ENCODE peak calls at places on chromosomes 2 and 18, in nine cellular contexts. One of them, this sample, is unnamed.

GRCh38 chr2:38301340-38301968 is 75.6 kb downstream of the ATL2 start:
- DNase-seq in uterus: no peak
- DNase-seq in body of pancreas: no peak
- DNase-seq in Peyer's patch: no peak
- DNase-seq in stomach: peak; percentile 39
- DNase-seq in GM12878: peak; percentile 48
- DNase-seq in H1: no peak
- DNase-seq in IMR-90: no peak
- DNase-seq in heart left ventricle: no peak
- DNase-seq in this sample: no peak

GRCh38 chr2:71647346-71647745 is 194.0 kb downstream of the DYSF start:
- DNase-seq in H1: no peak
- DNase-seq in uterus: no peak
- DNase-seq in GM12878: no peak
- DNase-seq in heart left ventricle: no peak
- DNase-seq in body of pancreas: no peak
- DNase-seq in stomach: no peak
- DNase-seq in Peyer's patch: no peak
- DNase-seq in IMR-90: no peak
- DNase-seq in this sample: no peak

GRCh38 chr2:40034198-40034597 is 255.1 kb upstream of the THUMPD2 start:
- DNase-seq in uterus: no peak
- DNase-seq in Peyer's patch: no peak
- DNase-seq in IMR-90: peak; percentile 97
- DNase-seq in stomach: no peak
- DNase-seq in GM12878: no peak
- DNase-seq in heart left ventricle: no peak
- DNase-seq in H1: no peak
- DNase-seq in body of pancreas: no peak
- DNase-seq in this sample: no peak

GRCh38 chr2:19667085-19667484 is 234.7 kb downstream of the TTC32 start:
- DNase-seq in uterus: no peak
- DNase-seq in body of pancreas: no peak
- DNase-seq in H1: no peak
- DNase-seq in IMR-90: peak; percentile 59
- DNase-seq in stomach: no peak
- DNase-seq in GM12878: no peak
- DNase-seq in Peyer's patch: no peak
- DNase-seq in heart left ventricle: no peak
- DNase-seq in this sample: no peak

GRCh38 chr18:42706618-42707017 is 408.9 kb downstream of the RIT2 start:
- DNase-seq in body of pancreas: peak; percentile 8
- DNase-seq in IMR-90: no peak
- DNase-seq in uterus: no peak
- DNase-seq in Peyer's patch: no peak
- DNase-seq in heart left ventricle: no peak
- DNase-seq in stomach: no peak
- DNase-seq in GM12878: no peak
- DNase-seq in H1: no peak
- DNase-seq in this sample: peak; percentile 76

GRCh38 chr18:24466766-24467165 is 6.3 kb downstream of the HRH4 start:
- DNase-seq in stomach: no peak
- DNase-seq in H1: no peak
- DNase-seq in uterus: no peak
- DNase-seq in GM12878: no peak
- DNase-seq in heart left ventricle: no peak
- DNase-seq in body of pancreas: no peak
- DNase-seq in IMR-90: no peak
- DNase-seq in Peyer's patch: no peak
- DNase-seq in this sample: no peak

GRCh38 chr2:130896813-130897212 is 60.1 kb downstream of the ARHGEF4 start:
- DNase-seq in IMR-90: no peak
- DNase-seq in Peyer's patch: no peak
- DNase-seq in H1: no peak
- DNase-seq in uterus: no peak
- DNase-seq in GM12878: no peak
- DNase-seq in body of pancreas: no peak
- DNase-seq in heart left ventricle: no peak
- DNase-seq in stomach: no peak
- DNase-seq in this sample: no peak

GRCh38 chr2:8277921-8278571 is 403.8 kb upstream of the ID2 start:
- DNase-seq in stomach: no peak
- DNase-seq in H1: no peak
- DNase-seq in heart left ventricle: no peak
- DNase-seq in Peyer's patch: no peak
- DNase-seq in GM12878: peak; percentile 56
- DNase-seq in uterus: no peak
- DNase-seq in IMR-90: no peak
- DNase-seq in body of pancreas: no peak
- DNase-seq in this sample: no peak

GRCh38 chr2:42753188-42753813 is 10.6 kb downstream of the OXER1 start:
- DNase-seq in stomach: no peak
- DNase-seq in heart left ventricle: no peak
- DNase-seq in IMR-90: no peak
- DNase-seq in body of pancreas: no peak
- DNase-seq in GM12878: no peak
- DNase-seq in uterus: no peak
- DNase-seq in Peyer's patch: no peak
- DNase-seq in H1: no peak
- DNase-seq in this sample: no peak

GRCh38 chr2:143652692-143653091 is 523.5 kb downstream of the ARHGAP15 start:
- DNase-seq in Peyer's patch: no peak
- DNase-seq in heart left ventricle: no peak
- DNase-seq in IMR-90: no peak
- DNase-seq in body of pancreas: no peak
- DNase-seq in uterus: no peak
- DNase-seq in H1: no peak
- DNase-seq in stomach: no peak
- DNase-seq in GM12878: no peak
- DNase-seq in this sample: no peak

DNA sequence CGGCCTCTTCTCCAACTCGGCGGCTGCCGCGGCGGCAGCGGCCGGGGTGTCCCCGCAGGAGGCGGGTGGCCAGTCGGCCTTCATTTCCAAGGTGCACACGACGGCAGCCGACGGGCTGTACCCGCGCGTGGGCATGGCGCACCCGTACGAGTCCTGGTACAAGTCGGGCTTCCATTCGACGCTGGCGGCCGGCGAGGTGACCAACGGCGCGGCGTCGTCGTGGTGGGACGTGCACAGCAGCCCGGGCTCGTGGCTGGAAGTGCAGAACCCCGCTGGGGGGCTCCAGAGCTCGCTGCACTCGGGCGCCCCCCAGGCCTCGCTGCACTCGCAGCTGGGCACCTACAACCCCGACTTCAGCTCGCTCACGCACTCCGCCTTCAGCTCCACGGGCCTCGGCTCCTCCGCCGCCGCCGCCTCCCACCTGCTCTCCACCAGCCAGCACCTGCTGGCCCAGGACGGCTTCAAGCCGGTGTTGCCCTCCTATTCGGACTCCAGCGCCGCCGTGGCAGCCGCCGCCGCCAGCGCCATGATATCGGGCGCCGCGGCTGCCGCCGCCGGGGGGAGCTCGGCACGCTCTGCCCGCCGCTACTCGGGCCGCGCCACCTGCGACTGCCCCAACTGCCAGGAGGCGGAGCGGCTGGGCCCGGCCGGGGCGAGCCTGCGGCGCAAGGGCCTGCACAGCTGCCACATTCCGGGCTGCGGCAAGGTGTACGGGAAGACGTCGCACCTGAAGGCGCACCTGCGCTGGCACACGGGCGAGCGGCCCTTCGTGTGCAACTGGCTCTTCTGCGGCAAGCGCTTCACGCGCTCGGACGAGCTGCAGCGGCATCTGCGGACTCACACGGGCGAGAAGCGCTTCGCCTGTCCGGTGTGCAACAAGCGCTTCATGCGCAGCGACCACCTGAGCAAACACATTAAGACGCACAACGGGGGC is 1.9 kb downstream of the SP9 start:
- DNase-seq in GM12878: no peak
- DNase-seq in H1: peak; percentile 80
- DNase-seq in uterus: no peak
- DNase-seq in IMR-90: no peak
- DNase-seq in stomach: no peak
- DNase-seq in Peyer's patch: peak; percentile 78
- DNase-seq in body of pancreas: no peak
- DNase-seq in heart left ventricle: no peak
- DNase-seq in this sample: no peak
- TF ChIP-seq CTCF in GM12878: no peak
- TF ChIP-seq CTCF in H1: no peak
- TF ChIP-seq CTCF in uterus: no peak
- TF ChIP-seq CTCF in IMR-90: peak; percentile 9
- TF ChIP-seq CTCF in stomach: no peak
- TF ChIP-seq CTCF in Peyer's patch: peak; percentile 32
- TF ChIP-seq CTCF in body of pancreas: no peak
- TF ChIP-seq CTCF in heart left ventricle: no peak
- TF ChIP-seq CTCF in this sample: no peak

GRCh38 chr18:9596257-9596656 is 18.1 kb downstream of the PPP4R1 start:
- DNase-seq in uterus: no peak
- DNase-seq in GM12878: no peak
- DNase-seq in IMR-90: no peak
- DNase-seq in H1: no peak
- DNase-seq in stomach: no peak
- DNase-seq in body of pancreas: no peak
- DNase-seq in heart left ventricle: no peak
- DNase-seq in Peyer's patch: no peak
- DNase-seq in this sample: no peak
- H3K4me3 ChIP-seq in uterus: no peak overlapping the region
- H3K4me3 ChIP-seq in GM12878: no peak overlapping the region
- H3K4me3 ChIP-seq in IMR-90: no peak overlapping the region
- H3K4me3 ChIP-seq in H1: no peak overlapping the region
- H3K4me3 ChIP-seq in stomach: no peak overlapping the region
- H3K4me3 ChIP-seq in body of pancreas: no peak overlapping the region
- H3K4me3 ChIP-seq in heart left ventricle: no peak overlapping the region
- H3K4me3 ChIP-seq in Peyer's patch: no peak overlapping the region
- H3K4me3 ChIP-seq in this sample: no peak overlapping the region

GRCh38 chr2:110679865-110680264 is 2.0 kb upstream of the BUB1 start:
- DNase-seq in heart left ventricle: no peak
- DNase-seq in stomach: no peak
- DNase-seq in Peyer's patch: no peak
- DNase-seq in uterus: no peak
- DNase-seq in IMR-90: no peak
- DNase-seq in GM12878: no peak
- DNase-seq in H1: no peak
- DNase-seq in body of pancreas: no peak
- DNase-seq in this sample: no peak

GRCh38 chr2:110678457-110679336 is 834 bp upstream of the BUB1 start:
- DNase-seq in Peyer's patch: peak; percentile 57
- DNase-seq in GM12878: no peak
- DNase-seq in stomach: peak; percentile 27
- DNase-seq in body of pancreas: peak; percentile 25
- DNase-seq in heart left ventricle: no peak
- DNase-seq in H1: no peak
- DNase-seq in uterus: peak; percentile 25
- DNase-seq in IMR-90: peak; percentile 17
- DNase-seq in this sample: no peak

GRCh38 chr2:110677530-110678456 is at the start of gene BUB1:
- DNase-seq in GM12878: peak; percentile 83
- DNase-seq in Peyer's patch: peak; percentile 97
- DNase-seq in stomach: peak; percentile 98
- DNase-seq in H1: peak; percentile 98
- DNase-seq in body of pancreas: peak; percentile 99
- DNase-seq in uterus: peak; percentile 97
- DNase-seq in IMR-90: peak; percentile 95
- DNase-seq in heart left ventricle: peak; percentile 97
- DNase-seq in this sample: peak; percentile 99

GRCh38 chr2:110677080-110677479 is 783 bp downstream of the BUB1 start:
- DNase-seq in IMR-90: no peak
- DNase-seq in stomach: no peak
- DNase-seq in body of pancreas: no peak
- DNase-seq in GM12878: no peak
- DNase-seq in heart left ventricle: no peak
- DNase-seq in H1: no peak
- DNase-seq in uterus: no peak
- DNase-seq in Peyer's patch: no peak
- DNase-seq in this sample: no peak

DNA sequence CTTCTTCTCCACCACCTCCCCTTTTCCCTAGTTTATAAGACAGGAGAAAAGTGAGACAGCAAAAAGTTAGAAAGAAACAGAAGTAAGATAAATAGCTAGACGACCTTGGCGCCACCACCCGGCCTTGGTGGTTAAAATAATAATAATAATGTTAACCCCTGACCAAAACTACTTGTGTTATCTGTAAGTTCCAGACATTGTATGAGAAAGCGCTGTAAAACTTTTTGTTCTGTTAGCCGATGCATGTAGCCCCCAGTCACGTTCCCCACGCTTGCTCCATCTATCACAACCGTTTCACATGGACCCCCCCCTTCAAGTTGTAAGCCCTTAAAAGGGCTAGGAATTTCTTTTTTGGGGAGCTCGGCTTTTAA is 1.5 kb upstream of the BUB1 start:
- DNase-seq in body of pancreas: no peak
- DNase-seq in uterus: no peak
- DNase-seq in Peyer's patch: no peak
- DNase-seq in heart left ventricle: no peak
- DNase-seq in H1: no peak
- DNase-seq in IMR-90: no peak
- DNase-seq in GM12878: no peak
- DNase-seq in stomach: no peak
- DNase-seq in this sample: no peak
- TF ChIP-seq POLR2A in body of pancreas: no peak
- TF ChIP-seq POLR2A in uterus: no peak
- TF ChIP-seq POLR2A in Peyer's patch: no peak
- TF ChIP-seq POLR2A in heart left ventricle: no peak
- TF ChIP-seq POLR2A in H1: no peak
- TF ChIP-seq POLR2A in IMR-90: no peak
- TF ChIP-seq POLR2A in GM12878: no peak
- TF ChIP-seq POLR2A in stomach: no peak
- TF ChIP-seq POLR2A in this sample: no peak

GRCh38 chr2:10833021-10833420 is 20.4 kb upstream of the PDIA6 start:
- DNase-seq in uterus: no peak
- DNase-seq in IMR-90: no peak
- DNase-seq in heart left ventricle: no peak
- DNase-seq in Peyer's patch: no peak
- DNase-seq in H1: no peak
- DNase-seq in stomach: no peak
- DNase-seq in GM12878: no peak
- DNase-seq in body of pancreas: no peak
- DNase-seq in this sample: no peak

GRCh38 chr2:10832228-10832936 is 19.8 kb upstream of the PDIA6 start:
- DNase-seq in GM12878: peak; percentile 12
- DNase-seq in body of pancreas: peak; percentile 82
- DNase-seq in uterus: peak; percentile 60
- DNase-seq in heart left ventricle: peak; percentile 73
- DNase-seq in Peyer's patch: peak; percentile 88
- DNase-seq in stomach: peak; percentile 89
- DNase-seq in IMR-90: peak; percentile 77
- DNase-seq in H1: peak; percentile 96
- DNase-seq in this sample: peak; percentile 54

GRCh38 chr2:10834300-10834699 is 21.7 kb upstream of the PDIA6 start:
- DNase-seq in H1: no peak
- DNase-seq in body of pancreas: no peak
- DNase-seq in Peyer's patch: no peak
- DNase-seq in IMR-90: no peak
- DNase-seq in heart left ventricle: no peak
- DNase-seq in uterus: no peak
- DNase-seq in GM12878: no peak
- DNase-seq in stomach: no peak
- DNase-seq in this sample: no peak

GRCh38 chr2:10837532-10838266 is 25.1 kb upstream of the PDIA6 start:
- DNase-seq in uterus: no peak
- DNase-seq in Peyer's patch: no peak
- DNase-seq in GM12878: no peak
- DNase-seq in stomach: no peak
- DNase-seq in heart left ventricle: no peak
- DNase-seq in IMR-90: no peak
- DNase-seq in body of pancreas: no peak
- DNase-seq in H1: no peak
- DNase-seq in this sample: no peak

GRCh38 chr2:10835052-10835970 is 22.7 kb upstream of the PDIA6 start:
- DNase-seq in Peyer's patch: peak; percentile 91
- DNase-seq in IMR-90: peak; percentile 31
- DNase-seq in stomach: peak; percentile 91
- DNase-seq in H1: peak; percentile 99
- DNase-seq in body of pancreas: peak; percentile 84
- DNase-seq in uterus: no peak
- DNase-seq in heart left ventricle: peak; percentile 59
- DNase-seq in GM12878: no peak
- DNase-seq in this sample: no peak
- TF ChIP-seq CTCF in Peyer's patch: peak; percentile 93
- TF ChIP-seq CTCF in IMR-90: peak; percentile 80
- TF ChIP-seq CTCF in stomach: peak; percentile 89
- TF ChIP-seq CTCF in H1: peak; percentile 88
- TF ChIP-seq CTCF in body of pancreas: peak; percentile 81
- TF ChIP-seq CTCF in uterus: peak; percentile 14
- TF ChIP-seq CTCF in heart left ventricle: peak; percentile 81
- TF ChIP-seq CTCF in GM12878: peak; percentile 93
- TF ChIP-seq CTCF in this sample: no peak

This sample was measured in lower leg skin.